ENCODE peak calls at places on chromosomes 7 and 10, in four cellular contexts. R is amniotic stem cell, B is AG09319, X is mesendoderm. L is an unnamed sample.

GRCh38 chr7:13159467-13160184 is 472.2 kb downstream of the ARL4A start:
- DNase-seq in R (no peak), B (no peak), X (no peak), L (no peak)

GRCh38 chr7:56083150-56083785 is 9.5 kb downstream of the PHKG1 start:
- DNase-seq in R (no peak), B (no peak), X (no peak), L (no peak)

GRCh38 chr10:105950410-105950809 is 1214.1 kb downstream of the SORCS1 start:
- DNase-seq in R (peak; percentile 15), B (peak; percentile 23), X (peak; percentile 75), L (no peak)

GRCh38 chr7:9029671-9030070 is 596.3 kb downstream of the NXPH1 start:
- DNase-seq in R (no peak), B (no peak), X (no peak), L (no peak)

GRCh38 chr10:132975976-132976682 is 33.8 kb upstream of the CFAP46 start:
- DNase-seq in R (no peak), B (no peak), X (no peak), L (no peak)

GRCh38 chr7:158054611-158055010 is 533.0 kb downstream of the PTPRN2 start:
- DNase-seq in R (no peak), B (no peak), X (no peak), L (no peak)

GRCh38 chr10:14071956-14072355 is 258.8 kb downstream of the FRMD4A start:
- DNase-seq in R (no peak), B (no peak), X (no peak), L (no peak)

GRCh38 chr7:129665013-129665401 is 53.5 kb downstream of the NRF1 start:
- DNase-seq in R (peak; percentile 65), B (peak; percentile 60), X (peak; percentile 94), L (peak; percentile 63)

GRCh38 chr7:133815677-133816210 is 311.4 kb upstream of the LRGUK start:
- DNase-seq in R (no peak), B (no peak), X (no peak), L (no peak)

GRCh38 chr7:24923172-24923865 is 56.7 kb downstream of the OSBPL3 start:
- DNase-seq in R (no peak), B (no peak), X (no peak), L (no peak)

GRCh38 chr10:102112210-102112817 is 7.9 kb downstream of the LDB1 start:
- DNase-seq in R (no peak), B (no peak), X (peak; percentile 87), L (no peak)

GRCh38 chr7:66359656-66360211 is 154.6 kb downstream of the TPST1 start:
- DNase-seq in R (no peak), B (peak; percentile 8), X (no peak), L (no peak)

GRCh38 chr7:73451780-73452398 is 18.3 kb downstream of the FZD9 start:
- DNase-seq in R (peak; percentile 23), B (peak; percentile 20), X (peak; percentile 60), L (no peak)

GRCh38 chr10:84543077-84543476 is 214.7 kb downstream of the CCSER2 start:
- DNase-seq in R (no peak), B (no peak), X (peak; percentile 84), L (no peak)

GRCh38 chr10:105843786-105844560 is 1202.9 kb downstream of the SORCS3 start:
- DNase-seq in R (no peak), B (no peak), X (no peak), L (no peak)

GRCh38 chr10:103592186-103593021 is 98.9 kb downstream of the NEURL1 start:
- DNase-seq in R (no peak), B (no peak), X (peak; percentile 66), L (no peak)

GRCh38 chr10:88401671-88402347 is 181.3 kb downstream of the RNLS start:
- DNase-seq in R (no peak), B (no peak), X (no peak), L (no peak)

GRCh38 chr7:131480384-131481315 is 75.8 kb downstream of the PODXL start:
- DNase-seq in R (no peak), B (no peak), X (peak; percentile 57), L (no peak)

GRCh38 chr10:16545126-16545736 is 23.6 kb upstream of the C1QL3 start:
- DNase-seq in R (no peak), B (peak; percentile 5), X (peak; percentile 59), L (peak; percentile 9)

GRCh38 chr7:141072548-141073172 is 1.2 kb upstream of the TMEM178B start:
- DNase-seq in R (peak; percentile 36), B (peak; percentile 38), X (peak; percentile 54), L (peak; percentile 9)

GRCh38 chr10:79295593-79295992 is 51.7 kb upstream of the PPIF start:
- DNase-seq in R (no peak), B (no peak), X (no peak), L (no peak)

L was measured in GM04503.